ENCODE peak calls at places on chromosome 2, in four cellular contexts. O is iris pigment epithelial cell; C is activated CD4-positive, alpha-beta T cell treated with anti-CD3 and anti-CD28 coated beads, Interleukin-2, amount 50 U/mL, for 24 hours; H is naive thymus-derived CD8-positive, alpha-beta T cell. G is an unnamed sample.

GRCh38 chr2:64330691-64331429 is 123.1 kb upstream of the LGALSL start:
- DNase-seq in O (peak; percentile 84), C (peak; percentile 57), H (peak; percentile 73), G (peak; percentile 83)

GRCh38 chr2:237600205-237600846 is 9.8 kb upstream of the RAB17 start:
- DNase-seq in O (peak; percentile 81), C (no peak), H (no peak), G (no peak)

GRCh38 chr2:150063432-150063889 is 424.0 kb downstream of the RND3 start:
- DNase-seq in O (peak; percentile 76), C (no peak), H (no peak), G (no peak)

GRCh38 chr2:26008851-26009566 is 24.9 kb upstream of the RAB10 start:
- DNase-seq in O (peak; percentile 86), C (no peak), H (no peak), G (peak; percentile 92)

GRCh38 chr2:188307850-188308283 is 16.2 kb downstream of the GULP1 start:
- DNase-seq in O (no peak), C (no peak), H (no peak), G (no peak)

GRCh38 chr2:150097891-150098595 is 389.4 kb downstream of the RND3 start:
- DNase-seq in O (peak; percentile 65), C (no peak), H (no peak), G (no peak)

GRCh38 chr2:240145461-240145860 is 5.0 kb upstream of the OTOS start:
- DNase-seq in O (no peak), C (no peak), H (no peak), G (no peak)

GRCh38 chr2:152618188-152618564 is 99.1 kb downstream of the PRPF40A start:
- DNase-seq in O (no peak), C (no peak), H (no peak), G (no peak)

GRCh38 chr2:223643310-223643709 is 41.1 kb upstream of the SCG2 start:
- DNase-seq in O (no peak), C (no peak), H (no peak), G (no peak)

GRCh38 chr2:99878951-99879350 is 263.4 kb downstream of the AFF3 start:
- DNase-seq in O (peak; percentile 83), C (no peak), H (no peak), G (no peak)

GRCh38 chr2:95336408-95336807 is 39.3 kb downstream of the KCNIP3 start:
- DNase-seq in O (no peak), C (no peak), H (no peak), G (no peak)

GRCh38 chr2:196515041-196515440 is 124.5 kb upstream of the CCDC150 start:
- DNase-seq in O (no peak), C (no peak), H (no peak), G (peak; percentile 76)

GRCh38 chr2:202317080-202317859 is 51.7 kb downstream of the NOP58 start:
- DNase-seq in O (peak; percentile 69), C (no peak), H (no peak), G (no peak)

GRCh38 chr2:88832256-88832991 is 141.0 kb downstream of the RPIA start:
- DNase-seq in O (no peak), C (no peak), H (no peak), G (no peak)

GRCh38 chr2:2910259-2910658 is 467.4 kb downstream of the EIPR1 start:
- DNase-seq in O (no peak), C (no peak), H (no peak), G (no peak)

GRCh38 chr2:28423856-28424605 is 31.4 kb downstream of the FOSL2 start:
- DNase-seq in O (no peak), C (no peak), H (no peak), G (no peak)

GRCh38 chr2:10169581-10169980 is 47.0 kb downstream of the RRM2 start:
- DNase-seq in O (peak; percentile 26), C (no peak), H (no peak), G (no peak)

GRCh38 chr2:220273082-220273481 is 645.7 kb downstream of the SLC4A3 start:
- DNase-seq in O (no peak), C (no peak), H (no peak), G (no peak)

GRCh38 chr2:107094450-107094986 is 208.6 kb upstream of the ST6GAL2 start:
- DNase-seq in O (no peak), C (no peak), H (no peak), G (no peak)

GRCh38 chr2:200028998-200029397 is 73.6 kb downstream of the MAIP1 start:
- DNase-seq in O (peak; percentile 12), C (no peak), H (no peak), G (no peak)

GRCh38 chr2:219184116-219184515 is 6.0 kb downstream of the RETREG2 start:
- DNase-seq in O (no peak), C (no peak), H (no peak), G (no peak)

GRCh38 chr2:5387421-5387820 is 304.8 kb upstream of the SOX11 start:
- DNase-seq in O (peak; percentile 9), C (no peak), H (no peak), G (no peak)

GRCh38 chr2:237198144-237198900 is 112.6 kb downstream of the COPS8 start:
- DNase-seq in O (peak; percentile 86), C (no peak), H (no peak), G (no peak)

GRCh38 chr2:75592028-75592427 is 31.3 kb upstream of the EVA1A start:
- DNase-seq in O (peak; percentile 85), C (no peak), H (no peak), G (no peak)

GRCh38 chr2:144941743-144942488 is 422.0 kb upstream of the ZEB2 start:
- DNase-seq in O (no peak), C (no peak), H (no peak), G (no peak)

GRCh38 chr2:240225660-240226475 is 85.4 kb upstream of the OTOS start:
- DNase-seq in O (no peak), C (no peak), H (no peak), G (peak; percentile 14)

GRCh38 chr2:100802076-100802475 is 17.9 kb upstream of the NPAS2 start:
- DNase-seq in O (no peak), C (no peak), H (no peak), G (no peak)

GRCh38 chr2:199019898-199020507 is 437.7 kb downstream of the SATB2 start:
- DNase-seq in O (peak; percentile 32), C (no peak), H (no peak), G (no peak)

GRCh38 chr2:234635284-234635683 is 138.4 kb upstream of the ARL4C start:
- DNase-seq in O (no peak), C (no peak), H (no peak), G (no peak)

G was measured in cardiac septum.